ENCODE peak calls at places on chromosomes 6 and 20, in six cellular contexts. E is HCT116, H is H1, F is HepG2, J is SK-N-SH, O is GM12878. Q is an unnamed sample.

GRCh38 chr6:154096834-154097233 is 57.8 kb downstream of the OPRM1 start:
- DNase-seq in J (no peak), E (no peak), F (no peak), H (no peak), O (no peak), Q (no peak)

GRCh38 chr6:11774392-11774791 is 4.2 kb downstream of the ADTRP start:
- DNase-seq in J (no peak), O (no peak), F (no peak), E (no peak), H (no peak), Q (no peak)

GRCh38 chr6:108733706-108734105 is 114.5 kb upstream of the ARMC2 start:
- DNase-seq in F (no peak), J (no peak), O (no peak), H (no peak), E (no peak), Q (no peak)

GRCh38 chr6:158198461-158198860 is 30.3 kb downstream of the GTF2H5 start:
- DNase-seq in E (no peak), F (no peak), O (no peak), H (no peak), J (no peak), Q (no peak)

GRCh38 chr6:152110878-152111820 is 303.7 kb downstream of the ESR1 start:
- DNase-seq in J (peak), F (no peak), E (no peak), O (no peak), H (no peak), Q (no peak)

GRCh38 chr6:136469154-136469553 is 81.1 kb downstream of the MAP7 start:
- DNase-seq in J (no peak), F (no peak), E (no peak), H (no peak), O (no peak), Q (no peak)

GRCh38 chr6:51934098-51934497 is 153.3 kb downstream of the PKHD1 start:
- DNase-seq in J (peak), H (peak), E (peak), O (no peak), F (peak), Q (peak)

GRCh38 chr20:57211949-57212889 is 54.2 kb downstream of the BMP7 start:
- DNase-seq in H (peak), O (no peak), J (no peak), E (peak), F (peak), Q (no peak)

GRCh38 chr20:57615472-57615855 is 4.8 kb downstream of the ZBP1 start:
- DNase-seq in H (no peak), J (no peak), O (no peak), E (no peak), F (no peak), Q (no peak)

GRCh38 chr6:75896526-75896925 is 147.5 kb downstream of the MYO6 start:
- DNase-seq in F (no peak), H (no peak), J (no peak), O (no peak), E (no peak), Q (no peak)

GRCh38 chr20:63128367-63128766 is 87.6 kb downstream of the YTHDF1 start:
- DNase-seq in O (no peak), F (no peak), J (no peak), E (no peak), H (no peak), Q (no peak)

GRCh38 chr6:127520061-127520460 is 926 bp upstream of the MTCL3 start:
- DNase-seq in E (no peak), F (no peak), O (no peak), J (no peak), H (no peak), Q (peak)

GRCh38 chr6:24313477-24314141 is 44.2 kb downstream of the DCDC2 start:
- DNase-seq in F (peak), E (no peak), H (no peak), O (no peak), J (no peak), Q (peak)

GRCh38 chr20:64167676-64168075 is 3.4 kb downstream of the MYT1 start:
- DNase-seq in F (no peak), E (no peak), H (no peak), J (no peak), O (no peak), Q (no peak)

GRCh38 chr20:56845546-56846081 is 216.5 kb downstream of the TFAP2C start:
- DNase-seq in O (no peak), J (no peak), H (no peak), E (no peak), F (no peak), Q (no peak)

GRCh38 chr6:41442800-41443501 is 103.2 kb upstream of the FOXP4 start:
- DNase-seq in F (no peak), E (no peak), H (peak), O (no peak), J (peak), Q (peak)

GRCh38 chr6:18425218-18425617 is 38.1 kb downstream of the RNF144B start:
- DNase-seq in E (no peak), O (no peak), H (no peak), J (no peak), F (no peak), Q (peak)

GRCh38 chr20:60087563-60088105 is 129.4 kb downstream of the CDH26 start:
- DNase-seq in F (no peak), J (no peak), E (no peak), H (no peak), O (no peak), Q (no peak)

GRCh38 chr6:51349866-51350265 is 531.2 kb downstream of the TFAP2B start:
- DNase-seq in H (no peak), E (no peak), J (no peak), F (peak), O (no peak), Q (no peak)

GRCh38 chr6:165010556-165011535 is 298.6 kb downstream of the C6orf118 start:
- DNase-seq in O (no peak), J (no peak), E (no peak), H (no peak), F (no peak), Q (no peak)

GRCh38 chr20:54215157-54215789 is 7.4 kb downstream of the PFDN4 start:
- DNase-seq in H (no peak), J (no peak), O (no peak), E (no peak), F (no peak), Q (no peak)
- TF ChIP-seq JUND in H (no peak), J (no peak), O (no peak), E (no peak), F (no peak), Q (no peak)

GRCh38 chr6:150806790-150807189 is 58.7 kb upstream of the MTHFD1L start:
- DNase-seq in O (no peak), J (no peak), E (no peak), H (no peak), F (no peak), Q (peak)
- TF ChIP-seq JUND in O (no peak), J (no peak), E (peak), H (no peak), F (no peak), Q (no peak)

GRCh38 chr6:166382500-166382932 is 224 bp downstream of the MPC1 start:
- DNase-seq in H (no peak), F (no peak), E (no peak), O (no peak), J (no peak), Q (no peak)
- TF ChIP-seq JUND in H (no peak), F (no peak), E (no peak), O (no peak), J (no peak), Q (no peak)

GRCh38 chr6:26312501-26313390 is 52.3 kb upstream of the BTN3A2 start:
- DNase-seq in J (peak), O (no peak), E (peak), H (no peak), F (peak), Q (peak)
- TF ChIP-seq JUND in J (no peak), O (no peak), E (peak), H (no peak), F (no peak), Q (no peak)

DNA sequence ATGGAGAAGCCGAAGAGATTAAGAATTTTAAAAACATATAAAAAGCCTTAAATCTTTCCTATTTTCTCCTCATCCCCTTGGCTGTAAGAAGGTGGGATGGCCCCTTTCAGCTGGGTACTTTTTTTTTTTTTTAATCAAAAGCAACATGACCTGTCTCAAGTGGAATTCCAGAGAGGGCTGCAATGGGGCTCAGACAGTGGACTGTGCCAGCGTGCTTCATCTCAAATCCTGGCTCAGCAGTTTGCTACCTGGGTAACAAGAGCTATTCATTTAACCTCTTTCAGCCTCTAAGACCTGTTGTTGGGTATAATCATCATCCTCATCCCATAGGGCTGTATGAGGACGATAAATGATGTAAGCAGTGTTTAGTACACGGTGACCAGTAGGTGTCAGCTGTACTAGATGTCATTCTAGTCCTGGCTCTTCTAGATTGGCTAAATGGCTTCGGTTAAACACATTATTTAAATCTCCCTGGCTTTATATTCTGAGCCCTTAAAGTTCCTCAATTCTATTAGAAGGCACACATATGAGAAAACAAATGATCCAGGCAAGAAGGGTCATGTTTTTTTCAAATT is 6.9 kb upstream of the PPP1R3G start:
- DNase-seq in F (no peak), O (no peak), H (no peak), E (peak), J (peak), Q (peak)
- TF ChIP-seq JUND in F (no peak), O (no peak), H (no peak), E (no peak), J (no peak), Q (no peak)

GRCh38 chr6:9131616-9132015 is 696.3 kb upstream of the SLC35B3 start:
- DNase-seq in J (no peak), O (no peak), E (no peak), H (no peak), F (no peak), Q (no peak)
- TF ChIP-seq JUND in J (no peak), O (no peak), E (no peak), H (no peak), F (no peak), Q (no peak)